ENCODE peak calls at places on chromosomes 12 and 14, in five cellular contexts. S, H, G, Y and X are unnamed samples. For H3K27me3 and H3K9me3, the result is how much of the 10 kb centered on the place peaks cover.

GRCh38 chr14:55399912-55400311 is 11.7 kb downstream of the ATG14 start:
- DNase-seq in S (no peak), H (no peak), G (no peak), Y (no peak), X (no peak)

GRCh38 chr14:92563359-92563758 is 49.8 kb downstream of the RIN3 start:
- DNase-seq in S (peak), H (no peak), G (no peak), Y (no peak), X (no peak)

GRCh38 chr12:130423136-130423535 is 85.4 kb downstream of the PIWIL1 start:
- DNase-seq in S (no peak), H (no peak), G (peak), Y (no peak), X (no peak)

GRCh38 chr14:90111895-90112534 is 50.2 kb downstream of the KCNK13 start:
- DNase-seq in S (peak), H (no peak), G (no peak), Y (no peak), X (no peak)

GRCh38 chr14:54200726-54201125 is 196.1 kb upstream of the CDKN3 start:
- DNase-seq in S (peak), H (no peak), G (no peak), Y (no peak), X (no peak)

GRCh38 chr14:56005580-56006053 is 112.6 kb upstream of the PELI2 start:
- DNase-seq in S (no peak), H (no peak), G (no peak), Y (no peak), X (no peak)

GRCh38 chr12:98403385-98403784 is 112.0 kb upstream of the TMPO start:
- DNase-seq in S (no peak), H (no peak), G (no peak), Y (no peak), X (no peak)

GRCh38 chr14:56413721-56414120 is 165.9 kb upstream of the TMEM260 start:
- DNase-seq in S (no peak), H (no peak), G (no peak), Y (no peak), X (no peak)

GRCh38 chr12:53505086-53505485 is 2.2 kb downstream of the NPFF start:
- DNase-seq in S (no peak), H (no peak), G (peak), Y (no peak), X (no peak)

GRCh38 chr12:80271770-80272169 is 172.3 kb upstream of the PTPRQ start:
- DNase-seq in S (no peak), H (no peak), G (no peak), Y (no peak), X (no peak)

GRCh38 chr12:10847701-10848100 is 1.6 kb downstream of the PRR4 start:
- DNase-seq in S (no peak), H (no peak), G (no peak), Y (no peak), X (no peak)

GRCh38 chr14:36502558-36503508 is 17.2 kb downstream of the NKX2-1 start:
- DNase-seq in S (no peak), H (no peak), G (no peak), Y (no peak), X (no peak)

GRCh38 chr14:33985242-33985641 is 34.4 kb upstream of the EGLN3 start:
- DNase-seq in S (no peak), H (no peak), G (no peak), Y (no peak), X (no peak)

GRCh38 chr14:71411766-71412165 is 504.5 kb downstream of the PCNX1 start:
- DNase-seq in S (no peak), H (no peak), G (no peak), Y (no peak), X (no peak)

GRCh38 chr14:103905861-103906456 is 22.3 kb upstream of the TDRD9 start:
- DNase-seq in S (no peak), H (no peak), G (no peak), Y (no peak), X (no peak)

GRCh38 chr14:103909531-103910261 is 18.6 kb upstream of the TDRD9 start:
- DNase-seq in S (no peak), H (no peak), G (no peak), Y (no peak), X (no peak)

GRCh38 chr14:103910984-103911383 is 17.3 kb upstream of the TDRD9 start:
- DNase-seq in S (no peak), H (no peak), G (no peak), Y (no peak), X (no peak)

GRCh38 chr14:103908580-103908979 is 19.7 kb upstream of the TDRD9 start:
- DNase-seq in S (no peak), H (peak), G (no peak), Y (no peak), X (no peak)

DNA sequence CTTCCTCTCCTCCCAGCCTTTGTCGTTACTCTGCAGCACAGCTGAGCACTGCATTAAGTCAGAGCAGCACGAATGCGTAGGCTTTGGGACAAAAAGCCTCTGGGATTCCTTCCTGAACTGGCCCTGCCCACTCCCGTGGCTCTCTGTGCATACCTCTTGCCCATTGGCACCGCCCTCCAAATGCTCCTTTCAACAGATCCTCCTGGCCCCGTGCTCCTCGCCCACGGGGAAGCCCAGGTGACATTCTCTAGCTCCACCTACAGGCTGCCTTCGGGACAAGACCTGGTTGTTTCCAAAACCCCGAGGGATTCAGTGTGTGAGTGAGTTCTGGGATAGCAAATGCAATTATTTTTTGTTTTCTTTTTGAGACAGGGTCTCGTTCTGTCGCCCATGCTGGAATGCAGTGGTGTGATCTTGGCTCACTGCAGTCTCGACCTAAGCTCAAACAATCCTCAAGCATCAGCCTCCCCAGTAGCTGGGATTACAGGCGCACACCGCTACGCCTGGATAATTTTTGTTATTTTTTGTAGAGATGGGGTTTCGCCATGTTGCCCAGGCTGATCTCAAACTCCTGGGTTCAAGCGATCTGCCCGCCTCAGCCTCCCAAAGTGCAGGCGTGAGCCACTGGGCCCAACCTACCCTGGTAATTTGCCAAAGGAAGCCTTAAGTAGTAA is 17.9 kb upstream of the TDRD9 start:
- DNase-seq in S (peak), H (peak), G (peak), Y (peak), X (peak)
- H3K4me3 ChIP-seq in S (no peak), H (peak), G (no peak), Y (no peak), X (no peak)

GRCh38 chr12:49971141-49971540 is 1.6 kb upstream of the AQP6 start:
- DNase-seq in S (peak), H (no peak), G (no peak), Y (no peak), X (no peak)
- H3K27me3 ChIP-seq in S (under half), H (under half), G (under half), Y (under half), X (under half)

GRCh38 chr12:87405918-87406317 is 623.3 kb downstream of the C12orf50 start:
- DNase-seq in S (peak), H (no peak), G (no peak), Y (no peak), X (no peak)
- H3K9me3 ChIP-seq in S (under half), H (under half), G (under half), Y (under half), X (under half)

DNA sequence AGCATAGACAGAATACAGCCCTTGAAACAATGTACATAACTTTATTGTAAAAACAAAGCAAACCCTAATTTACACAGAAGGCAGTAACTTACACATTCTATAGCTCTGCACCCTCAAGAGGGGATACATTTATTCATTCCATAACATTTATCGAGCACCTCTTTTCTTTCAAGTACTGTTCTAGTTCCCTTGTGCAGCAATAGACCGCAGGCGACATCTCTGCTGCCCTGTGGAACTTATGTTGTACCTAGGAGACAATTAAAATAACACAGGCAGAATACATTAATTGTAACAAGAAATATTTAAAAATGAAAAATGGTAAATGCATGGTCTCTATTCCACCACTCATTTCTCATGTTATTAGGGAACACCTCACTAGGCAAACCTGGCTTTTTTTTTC is 1.4 kb upstream of the ARHGDIB start:
- DNase-seq in S (no peak), H (no peak), G (no peak), Y (no peak), X (no peak)
- H3K4me3 ChIP-seq in S (no peak), H (no peak), G (no peak), Y (no peak), X (no peak)

GRCh38 chr12:67697443-67697842 is 48.9 kb downstream of the DYRK2 start:
- DNase-seq in S (peak), H (peak), G (no peak), Y (no peak), X (no peak)

GRCh38 chr12:67695974-67696373 is 47.4 kb downstream of the DYRK2 start:
- DNase-seq in S (no peak), H (no peak), G (no peak), Y (no peak), X (no peak)

GRCh38 chr12:67701121-67701520 is 52.6 kb downstream of the DYRK2 start:
- DNase-seq in S (peak), H (no peak), G (no peak), Y (no peak), X (no peak)

GRCh38 chr12:67698711-67699603 is 50.4 kb downstream of the DYRK2 start:
- DNase-seq in S (peak), H (peak), G (no peak), Y (no peak), X (no peak)

DNA sequence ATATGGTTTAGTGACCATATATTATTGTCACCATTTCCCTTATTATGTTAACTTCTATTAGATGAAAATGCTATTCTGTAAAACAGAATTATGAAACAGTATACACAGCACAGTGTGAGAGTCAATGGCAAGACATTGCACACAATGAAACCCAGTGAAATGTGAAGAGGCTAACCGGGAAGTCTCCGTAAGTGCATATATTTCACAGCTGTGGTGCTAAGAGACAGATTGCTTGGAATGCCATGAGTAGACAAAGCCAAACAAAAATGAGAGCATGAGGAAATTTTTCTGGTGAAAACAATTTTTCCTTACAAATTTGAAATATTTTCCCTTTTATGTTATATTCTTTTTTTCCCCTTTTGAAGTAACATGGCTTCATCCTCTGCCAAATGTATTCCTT is 49.4 kb downstream of the DYRK2 start:
- DNase-seq in S (no peak), H (no peak), G (no peak), Y (no peak), X (no peak)
- H3K27me3 ChIP-seq in S (under half), H (under half), G (under half), Y (under half), X (under half)

DNA sequence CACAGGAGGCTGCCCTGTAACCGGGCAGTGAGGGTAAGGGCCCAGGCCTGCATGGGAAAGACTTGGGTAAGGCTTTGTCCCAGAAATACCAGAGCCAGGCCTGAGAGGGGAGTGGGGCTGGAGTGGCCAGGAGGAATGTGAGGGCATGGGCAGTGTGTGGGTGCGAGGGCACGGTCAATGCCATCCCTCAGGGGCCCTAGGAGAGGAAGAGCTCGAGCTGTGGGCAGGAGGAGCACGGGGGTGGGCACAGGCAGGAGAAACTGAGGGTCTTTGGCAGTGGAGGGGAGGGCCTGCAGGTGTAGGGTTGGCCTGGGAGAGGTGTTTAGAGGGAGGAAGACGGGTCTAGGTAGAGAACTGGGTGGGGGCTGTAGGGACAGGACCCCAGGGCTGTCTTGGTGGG is 381.6 kb downstream of the TMEM121 start:
- DNase-seq in S (no peak), H (no peak), G (no peak), Y (no peak), X (no peak)
- H3K9me3 ChIP-seq in S (under half), H (under half), G (under half), Y (under half), X (under half)

GRCh38 chr12:92146497-92146828 is 817 bp upstream of the BTG1 start:
- DNase-seq in S (no peak), H (no peak), G (no peak), Y (no peak), X (no peak)
- H3K4me3 ChIP-seq in S (peak), H (peak), G (peak), Y (peak), X (peak)

DNA sequence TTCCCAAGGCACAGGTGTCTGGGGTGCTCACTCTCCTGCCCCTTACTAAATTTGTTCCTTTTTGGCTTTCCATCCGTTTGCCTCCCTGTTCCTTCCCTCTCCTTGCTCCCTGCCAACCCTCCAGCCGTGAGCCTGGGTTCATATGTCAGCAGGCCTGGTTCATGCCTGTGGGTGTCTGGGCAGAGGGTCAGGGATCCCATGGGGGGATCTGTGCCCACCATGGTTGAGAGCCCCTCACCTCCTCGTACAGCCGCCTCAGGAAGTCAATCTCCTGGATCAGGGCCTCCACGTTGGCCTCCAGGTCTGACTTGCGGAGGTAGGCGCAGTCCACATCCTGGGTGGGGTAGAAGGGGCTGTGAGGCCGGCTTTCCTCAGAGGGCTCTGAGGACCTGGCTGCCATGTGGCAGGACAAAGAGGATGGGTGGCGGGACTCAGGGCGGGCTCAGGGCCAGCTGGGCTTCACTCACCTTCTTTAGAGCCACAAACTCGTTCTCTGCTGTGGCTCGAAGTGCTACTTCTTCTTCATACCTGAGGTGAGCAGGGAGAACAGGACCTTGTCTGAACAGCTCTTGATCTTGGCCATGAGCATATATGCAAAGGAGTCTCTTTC is 3.6 kb downstream of the KRT83 start:
- DNase-seq in S (no peak), H (no peak), G (no peak), Y (no peak), X (no peak)
- H3K27me3 ChIP-seq in S (under half), H (under half), G (under half), Y (under half), X (under half)

DNA sequence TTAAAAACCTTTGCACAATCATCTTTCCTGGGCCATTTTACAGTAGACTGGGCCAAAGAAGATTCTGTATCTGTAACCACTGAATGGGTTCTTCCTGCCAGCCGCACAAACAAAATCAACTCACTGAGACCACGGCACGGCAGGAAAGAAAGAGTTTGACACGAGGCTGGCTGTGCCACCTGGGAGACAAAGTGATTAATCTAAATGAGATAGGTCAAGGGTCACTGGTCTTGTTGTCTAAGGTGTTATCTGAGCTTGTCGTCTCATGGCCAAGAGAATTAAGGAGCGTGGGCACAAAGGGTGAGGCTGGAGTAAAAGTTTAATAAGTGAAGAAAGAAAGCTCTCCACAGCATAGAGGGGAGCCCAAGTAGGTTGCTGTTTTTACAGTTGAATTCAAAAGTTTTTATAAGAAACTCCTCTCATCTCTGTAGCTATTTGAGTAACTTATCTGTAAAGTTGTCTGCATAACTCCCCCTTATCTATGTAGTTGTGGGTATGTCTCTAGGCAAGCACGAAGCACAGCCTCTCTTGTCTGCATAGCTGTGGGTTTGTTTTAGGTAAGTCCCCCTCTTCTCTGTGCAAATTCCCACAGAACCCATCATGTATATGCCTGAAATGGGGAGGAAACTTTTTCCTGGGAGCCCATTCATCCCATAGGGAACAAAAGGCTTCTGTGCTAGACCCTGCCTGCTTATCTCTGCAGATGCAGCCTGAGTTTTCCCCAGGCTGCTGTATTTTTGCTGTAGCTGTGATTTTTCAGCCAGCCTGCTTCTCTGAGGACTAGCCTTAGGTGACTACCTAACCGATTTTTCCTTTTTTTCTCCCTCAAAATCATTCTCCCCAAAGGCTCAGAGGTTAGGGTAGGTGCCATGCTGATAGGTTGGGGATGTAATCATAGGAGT is 1314.6 kb upstream of the TMEM132C start:
- DNase-seq in S (no peak), H (no peak), G (no peak), Y (no peak), X (no peak)
- H3K9me3 ChIP-seq in S (under half), H (under half), G (under half), Y (under half), X (under half)

GRCh38 chr12:14959463-14959862 is 1.9 kb downstream of the ARHGDIB start:
- DNase-seq in S (no peak), H (no peak), G (no peak), Y (no peak), X (no peak)
- H3K4me3 ChIP-seq in S (no peak), H (peak), G (peak), Y (no peak), X (no peak)